ENCODE peak calls at places on chromosome 16, in four cellular contexts. X is uterus; Q is H9; Z is CD8-positive, alpha-beta memory T cell. K is an unnamed sample. For H3K27me3, the result is how much of the 10 kb centered on the place peaks cover.

GRCh38 chr16:2487903-2488531 is 13.1 kb downstream of the TBC1D24 start:
- DNase-seq in X (no peak), Q (no peak), Z (no peak), K (peak)

GRCh38 chr16:57952909-57953308 is 18.0 kb downstream of the CNGB1 start:
- DNase-seq in X (no peak), Q (no peak), Z (no peak), K (no peak)

GRCh38 chr16:16159662-16160061 is 63.6 kb downstream of the ABCC6 start:
- DNase-seq in X (no peak), Q (no peak), Z (no peak), K (no peak)

GRCh38 chr16:61820398-61820797 is 215.8 kb downstream of the CDH8 start:
- DNase-seq in X (no peak), Q (no peak), Z (no peak), K (no peak)

GRCh38 chr16:66741131-66741900 is 10.1 kb downstream of the DYNC1LI2 start:
- DNase-seq in X (peak), Q (no peak), Z (no peak), K (peak)

GRCh38 chr16:27111486-27111885 is 44.8 kb downstream of the C16orf82 start:
- DNase-seq in X (no peak), Q (no peak), Z (no peak), K (no peak)

GRCh38 chr16:27241658-27242057 is 26.9 kb downstream of the NSMCE1 start:
- DNase-seq in X (no peak), Q (peak), Z (no peak), K (no peak)

GRCh38 chr16:84177740-84178070 is 9.2 kb downstream of the TAF1C start:
- DNase-seq in X (no peak), Q (no peak), Z (no peak), K (no peak)

GRCh38 chr16:68972720-68973119 is 129.4 kb downstream of the TANGO6 start:
- DNase-seq in X (no peak), Q (peak), Z (no peak), K (peak)

GRCh38 chr16:67269766-67270165 is 9.6 kb upstream of the PLEKHG4 start:
- DNase-seq in X (no peak), Q (peak), Z (no peak), K (no peak)

GRCh38 chr16:64627781-64628180 is 494.1 kb downstream of the CDH11 start:
- DNase-seq in X (no peak), Q (no peak), Z (no peak), K (no peak)

GRCh38 chr16:14310519-14310991 is 239.4 kb downstream of the MRTFB start:
- DNase-seq in X (no peak), Q (peak), Z (no peak), K (peak)

GRCh38 chr16:53130193-53131049 is 75.6 kb downstream of the CHD9 start:
- DNase-seq in X (peak), Q (peak), Z (peak), K (peak)
- H3K27me3 ChIP-seq in X (under half), Q (under half), Z (under half), K (under half)

GRCh38 chr16:73058221-73058615 is 10.3 kb upstream of the ZFHX3 start:
- DNase-seq in X (peak), Q (no peak), Z (peak), K (peak)
- H3K27ac ChIP-seq in X (peak), Q (no peak), Z (no peak), K (no peak)

DNA sequence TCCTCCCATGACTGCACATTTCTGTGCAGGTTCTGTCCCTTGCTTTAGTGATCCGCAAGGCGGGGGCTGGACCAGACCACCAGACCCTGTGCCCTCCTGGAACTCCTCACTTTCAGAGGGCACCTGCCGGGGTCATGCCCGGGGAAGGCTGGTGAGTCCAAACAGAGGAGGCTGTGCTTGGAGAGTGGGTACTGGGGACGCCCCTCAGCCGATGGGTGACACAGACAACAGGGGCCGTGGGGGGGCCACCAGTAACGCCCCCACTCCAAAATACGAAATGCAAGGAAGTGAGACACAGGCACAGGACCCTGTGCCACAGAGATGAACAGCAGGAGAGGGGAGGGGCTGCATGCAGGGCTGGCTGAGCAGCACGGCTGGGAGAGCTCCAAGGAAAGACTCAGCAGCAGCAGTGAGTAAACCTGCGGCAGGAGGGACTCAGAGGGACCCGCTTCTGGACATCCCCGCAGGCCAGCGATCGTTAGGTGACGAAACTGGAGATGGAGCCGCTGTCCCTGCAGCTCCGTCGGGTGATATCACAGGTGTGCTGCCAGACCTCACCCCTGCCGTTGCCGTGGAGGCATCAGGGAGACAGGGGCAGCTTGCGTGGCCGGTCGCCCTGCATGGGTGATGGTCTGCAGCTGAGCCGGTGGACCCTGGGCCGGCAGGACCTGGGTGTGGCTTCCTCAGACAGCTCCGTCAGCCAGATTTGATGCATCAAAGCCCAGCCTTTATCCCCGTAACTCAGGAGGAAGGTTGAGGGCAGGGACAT is 71.2 kb upstream of the GNG13 start:
- DNase-seq in X (no peak), Q (no peak), Z (no peak), K (no peak)
- H3K27me3 ChIP-seq in X (under half), Q (under half), Z (under half), K (under half)

GRCh38 chr16:23270654-23271053 is 31.4 kb upstream of the SCNN1B start:
- DNase-seq in X (no peak), Q (no peak), Z (no peak), K (no peak)
- H3K27ac ChIP-seq in X (no peak), Q (no peak), Z (no peak), K (no peak)

DNA sequence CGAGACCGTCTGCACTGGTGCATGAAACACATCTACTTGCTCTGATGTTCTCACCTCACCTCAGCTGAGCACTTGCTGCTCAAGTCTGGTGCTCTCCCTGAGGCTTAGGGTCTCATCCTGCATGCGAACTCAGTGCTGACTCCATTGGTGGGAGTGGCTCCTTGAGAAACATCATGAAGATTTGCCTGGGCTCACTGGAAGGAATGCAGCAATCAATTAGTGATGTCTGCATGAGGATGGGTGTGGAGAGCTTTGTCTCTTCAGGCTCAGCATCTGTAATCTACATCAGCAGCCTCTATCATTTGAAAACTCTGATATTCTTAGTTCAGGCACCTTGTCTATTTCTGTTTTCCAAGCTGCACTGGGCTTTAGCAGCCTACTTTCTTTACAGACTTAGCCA is 204.4 kb downstream of the IRF8 start:
- DNase-seq in X (no peak), Q (no peak), Z (no peak), K (no peak)
- H3K27me3 ChIP-seq in X (under half), Q (under half), Z (under half), K (under half)

DNA sequence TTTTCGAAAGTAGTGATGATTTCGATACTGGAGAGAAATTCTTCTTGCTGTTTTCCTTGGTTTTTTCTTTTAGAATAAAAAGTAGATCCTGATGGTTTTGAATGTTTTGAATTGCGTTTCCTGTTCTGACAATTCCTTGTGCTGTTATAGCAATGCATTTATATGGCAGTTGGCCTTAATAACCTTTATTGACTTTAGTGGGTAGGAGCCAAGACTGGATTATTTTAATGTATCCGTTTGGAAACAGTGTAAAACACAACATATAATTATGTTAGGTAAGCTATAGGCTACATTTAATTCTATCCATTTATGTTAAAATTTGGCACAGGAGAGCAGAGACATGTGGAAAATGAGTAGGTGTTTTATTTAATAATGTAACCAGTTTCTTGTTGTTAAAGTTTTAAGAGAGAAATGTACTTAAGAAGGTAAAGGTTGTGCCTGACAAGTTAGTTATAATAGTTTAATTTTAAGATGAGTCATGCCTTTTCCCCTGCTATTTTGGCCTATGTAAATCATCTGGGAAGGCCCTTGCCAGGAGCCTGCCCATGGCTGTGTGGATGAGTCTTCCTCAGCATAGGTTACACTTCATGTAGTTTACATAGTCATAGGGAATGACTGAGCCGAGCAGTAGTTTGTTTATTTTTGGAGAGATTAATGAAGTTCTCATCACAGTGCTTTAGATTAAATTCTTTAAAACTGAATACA is 189.9 kb downstream of the FTO start:
- DNase-seq in X (peak), Q (no peak), Z (no peak), K (peak)
- H3K27ac ChIP-seq in X (no peak), Q (no peak), Z (no peak), K (no peak)

GRCh38 chr16:695355-696089 is 5.3 kb upstream of the WDR24 start:
- DNase-seq in X (no peak), Q (peak), Z (peak), K (peak)
- H3K27me3 ChIP-seq in X (under half), Q (under half), Z (under half), K (under half)

DNA sequence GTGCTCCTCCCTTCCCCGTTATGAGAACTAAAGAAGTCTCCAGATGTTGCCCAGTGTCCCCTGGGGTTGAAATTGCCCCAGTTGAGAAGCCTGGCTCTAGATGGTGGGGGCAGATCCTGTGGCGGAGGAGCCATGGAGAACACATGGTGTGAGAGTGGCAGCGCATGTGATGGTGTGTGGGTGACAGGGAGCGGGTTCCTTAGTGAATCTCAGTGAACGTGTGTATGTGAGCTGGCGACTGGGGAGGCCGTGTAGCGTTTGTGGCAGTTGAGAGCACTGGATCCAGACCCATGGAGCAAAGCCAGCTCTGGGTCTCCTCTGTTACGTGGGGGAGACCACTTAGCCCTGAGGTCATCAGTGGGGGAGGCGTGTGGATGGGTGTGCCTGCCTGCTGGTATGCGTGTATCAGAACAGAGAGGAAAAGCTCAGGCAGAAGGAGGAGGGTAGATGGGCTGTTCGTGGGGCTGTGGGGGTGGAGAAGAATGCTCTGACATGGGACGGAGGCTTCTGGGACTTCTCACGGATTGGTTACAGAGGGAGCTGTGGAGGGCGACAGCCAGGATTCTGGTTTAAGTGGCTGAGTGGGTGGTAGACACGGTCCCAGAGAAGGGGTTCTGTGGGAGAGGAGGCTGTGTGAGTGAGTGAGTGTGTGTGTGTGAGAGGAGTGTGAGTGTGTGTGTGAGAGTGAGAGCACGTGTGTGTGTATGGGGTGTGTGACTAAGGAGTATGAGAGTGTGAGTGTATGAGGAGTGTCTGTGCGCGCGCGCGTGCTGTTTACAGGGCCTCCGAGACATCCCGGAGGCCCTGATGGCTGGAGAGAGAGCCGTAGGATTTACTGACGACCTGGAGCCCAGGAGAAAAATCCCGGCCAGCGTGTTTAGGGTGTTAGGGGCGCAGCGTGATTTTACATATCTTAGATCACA is 193.8 kb downstream of the SNX29 start:
- DNase-seq in X (peak), Q (no peak), Z (no peak), K (no peak)
- H3K27ac ChIP-seq in X (peak), Q (no peak), Z (no peak), K (no peak)

DNA sequence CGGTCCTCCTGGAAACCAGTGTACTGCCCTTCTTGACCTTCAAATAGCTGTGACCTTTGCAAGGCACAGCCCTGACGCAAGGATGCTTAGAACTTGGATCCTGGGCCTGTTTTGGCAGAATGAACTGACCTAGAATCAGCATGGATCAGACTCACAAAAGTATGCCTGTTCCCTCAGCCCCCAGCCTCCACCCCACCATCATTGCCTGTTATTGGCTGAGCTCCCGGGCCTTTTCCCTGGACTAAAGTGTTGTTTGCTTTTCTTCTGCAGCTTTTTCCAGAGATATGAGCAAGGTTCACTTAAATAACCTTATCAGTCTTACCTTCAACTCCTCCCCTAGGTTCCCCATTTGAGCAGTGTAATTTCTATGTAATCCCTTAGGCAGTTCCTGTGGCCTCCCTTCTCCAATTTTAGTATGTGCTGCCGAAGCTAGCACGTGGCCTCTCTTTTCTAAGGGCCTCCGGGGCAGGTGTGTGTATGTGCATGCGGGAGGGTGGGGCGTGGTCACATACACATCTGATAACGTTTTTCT is 347.4 kb downstream of the MAF start:
- DNase-seq in X (peak), Q (no peak), Z (no peak), K (no peak)
- H3K27me3 ChIP-seq in X (under half), Q (under half), Z (under half), K (under half)